ENCODE peak calls at places on chromosomes 5 and 9, in six cellular contexts. M is thyroid gland, Z is IMR-90, O is SK-N-SH, W is fibroblast of the aortic adventitia, D is transverse colon. K is an unnamed sample.

GRCh38 chr5:14186132-14186830 is 43.1 kb downstream of the TRIO start:
- DNase-seq in Z (peak), D (no peak), O (no peak), W (peak), M (peak), K (no peak)

GRCh38 chr9:121750715-121751623 is 99.5 kb downstream of the DAB2IP start:
- DNase-seq in W (no peak), Z (no peak), M (no peak), D (no peak), O (peak), K (no peak)

GRCh38 chr5:62780888-62781287 is 202.3 kb downstream of the LRRC70 start:
- DNase-seq in M (no peak), D (no peak), W (no peak), Z (no peak), O (no peak), K (no peak)

GRCh38 chr5:112479418-112479817 is 60.3 kb upstream of the EPB41L4A start:
- DNase-seq in D (no peak), Z (peak), M (no peak), O (no peak), W (peak), K (peak)

GRCh38 chr5:163478126-163478981 is 17.9 kb downstream of the HMMR start:
- DNase-seq in O (no peak), Z (peak), W (peak), M (no peak), D (no peak), K (peak)

GRCh38 chr5:16992444-16992843 is 56.4 kb upstream of the MYO10 start:
- DNase-seq in W (peak), M (no peak), D (no peak), Z (no peak), O (no peak), K (no peak)

GRCh38 chr5:39955156-39955555 is 530.4 kb upstream of the DAB2 start:
- DNase-seq in M (no peak), Z (no peak), W (no peak), D (no peak), O (no peak), K (no peak)

GRCh38 chr5:127072861-127073846 is at the start of gene C5orf63:
- DNase-seq in W (peak), Z (peak), O (peak), D (peak), M (peak), K (peak)

GRCh38 chr5:135433626-135434426 is 13.3 kb downstream of the DCANP1 start:
- DNase-seq in W (peak), M (no peak), Z (peak), D (no peak), O (no peak), K (peak)

GRCh38 chr5:53031695-53032096 is 42.5 kb downstream of the ITGA2 start:
- DNase-seq in Z (peak), W (peak), M (no peak), D (no peak), O (peak), K (peak)

GRCh38 chr5:178483620-178484019 is 106.6 kb downstream of the COL23A1 start:
- DNase-seq in W (no peak), O (no peak), M (no peak), Z (no peak), D (peak), K (no peak)

GRCh38 chr5:132782101-132782500 is 5.1 kb upstream of the SEPTIN8 start:
- DNase-seq in W (peak), D (no peak), O (no peak), M (no peak), Z (peak), K (peak)

GRCh38 chr5:170109059-170110031 is 3.6 kb downstream of the FOXI1 start:
- DNase-seq in Z (no peak), M (no peak), O (no peak), W (no peak), D (no peak), K (no peak)

GRCh38 chr5:177507596-177508216 is 1.9 kb downstream of the DOK3 start:
- DNase-seq in Z (no peak), W (no peak), M (no peak), O (no peak), D (no peak), K (no peak)

GRCh38 chr9:29319727-29320513 is 1746.6 kb upstream of the C9orf72 start:
- DNase-seq in W (peak), M (no peak), D (no peak), Z (no peak), O (no peak), K (no peak)

GRCh38 chr5:137385064-137385463 is 114.1 kb downstream of the SPOCK1 start:
- DNase-seq in O (no peak), W (no peak), Z (no peak), M (no peak), D (no peak), K (no peak)

GRCh38 chr9:4967521-4967920 is 17.6 kb upstream of the JAK2 start:
- DNase-seq in Z (no peak), D (no peak), W (peak), O (no peak), M (no peak), K (no peak)

GRCh38 chr9:35484406-35484805 is 5.5 kb upstream of the RUSC2 start:
- DNase-seq in D (no peak), Z (no peak), M (no peak), O (no peak), W (no peak), K (no peak)

GRCh38 chr5:40984884-40985283 is 75.6 kb downstream of the C7 start:
- DNase-seq in D (no peak), Z (peak), O (no peak), M (no peak), W (peak), K (peak)

GRCh38 chr9:33186457-33187168 is 19.5 kb upstream of the B4GALT1 start:
- DNase-seq in D (peak), O (no peak), M (no peak), Z (peak), W (peak), K (no peak)

GRCh38 chr9:8179381-8180053 is 379.9 kb upstream of the DMAC1 start:
- DNase-seq in Z (no peak), M (no peak), D (no peak), O (peak), W (no peak), K (no peak)

GRCh38 chr9:137178201-137178938 is 6.5 kb upstream of the TMEM210 start:
- DNase-seq in D (no peak), Z (no peak), M (no peak), W (no peak), O (no peak), K (no peak)

GRCh38 chr5:141186897-141187512 is at the start of gene PCDHB9:
- DNase-seq in M (no peak), Z (peak), W (no peak), O (peak), D (no peak), K (no peak)

GRCh38 chr9:18393340-18394130 is 80.4 kb upstream of the ADAMTSL1 start:
- DNase-seq in D (peak), W (peak), Z (peak), M (peak), O (no peak), K (peak)

GRCh38 chr9:90991953-90992352 is 190.3 kb downstream of the SYK start:
- DNase-seq in M (no peak), D (no peak), O (no peak), Z (no peak), W (peak), K (peak)

GRCh38 chr9:10062629-10063395 is 550.0 kb downstream of the PTPRD start:
- DNase-seq in M (no peak), Z (peak), D (no peak), W (peak), O (no peak), K (peak)

GRCh38 chr5:172038167-172038566 is 31.7 kb upstream of the FBXW11 start:
- DNase-seq in D (no peak), Z (no peak), O (no peak), W (no peak), M (no peak), K (no peak)

GRCh38 chr9:3261484-3261883 is 264.3 kb downstream of the RFX3 start:
- DNase-seq in O (no peak), W (no peak), M (no peak), Z (peak), D (no peak), K (peak)

GRCh38 chr5:146032911-146033310 is 72.5 kb downstream of the PLAC8L1 start:
- DNase-seq in W (peak), M (no peak), D (no peak), Z (no peak), O (no peak), K (no peak)

GRCh38 chr5:72280655-72281069 is 39.4 kb downstream of the MRPS27 start:
- DNase-seq in D (no peak), M (peak), W (peak), O (peak), Z (peak), K (peak)

GRCh38 chr5:167934561-167934971 is 356.9 kb upstream of the WWC1 start:
- DNase-seq in W (peak), D (peak), Z (no peak), O (no peak), M (no peak), K (no peak)

GRCh38 chr5:173623296-173623771 is 6.9 kb upstream of the BOD1 start:
- DNase-seq in D (peak), O (no peak), M (no peak), W (no peak), Z (no peak), K (no peak)

DNA sequence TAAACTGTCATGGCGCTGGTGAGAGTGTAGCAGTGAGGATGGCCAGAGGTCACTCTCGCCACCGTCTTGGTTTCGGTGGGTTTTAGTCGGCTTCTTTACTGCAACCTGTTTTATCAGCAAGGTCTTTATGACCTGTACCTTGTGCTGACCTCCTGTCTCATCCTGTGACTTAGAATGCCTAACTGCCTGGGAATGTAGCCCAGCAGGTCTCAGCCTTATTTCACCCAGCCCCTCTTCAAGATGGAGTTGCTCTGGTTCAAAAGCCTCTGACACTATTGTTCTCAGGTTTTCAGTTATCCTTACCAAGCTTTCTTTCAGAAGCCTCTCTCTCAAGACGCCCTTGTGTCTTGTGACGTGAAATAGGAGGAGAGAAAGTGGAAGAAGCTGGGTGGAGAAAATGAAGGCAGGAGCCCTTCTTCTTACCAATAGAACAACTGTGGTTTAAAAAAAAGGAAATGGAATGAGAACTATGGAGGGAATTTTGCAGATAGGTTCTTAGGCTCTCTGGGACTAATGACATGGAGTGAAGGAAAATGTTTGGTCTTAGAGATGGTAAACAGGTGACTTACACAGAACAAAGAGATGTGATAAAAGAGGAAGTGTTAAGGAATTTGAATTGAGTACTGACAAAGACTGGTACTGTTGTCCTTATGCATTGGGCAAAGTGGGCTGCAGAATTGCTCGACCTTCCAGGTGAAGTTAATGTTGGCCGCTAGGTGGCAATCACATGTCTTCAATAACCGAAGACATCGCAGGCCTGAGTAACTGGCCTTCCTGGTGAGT is 133.3 kb upstream of the RAI14 start:
- DNase-seq in D (peak), O (peak), W (peak), M (peak), Z (peak), K (peak)
- TF ChIP-seq CTCF in D (peak), O (peak), W (peak), M (peak), Z (peak), K (peak)

DNA sequence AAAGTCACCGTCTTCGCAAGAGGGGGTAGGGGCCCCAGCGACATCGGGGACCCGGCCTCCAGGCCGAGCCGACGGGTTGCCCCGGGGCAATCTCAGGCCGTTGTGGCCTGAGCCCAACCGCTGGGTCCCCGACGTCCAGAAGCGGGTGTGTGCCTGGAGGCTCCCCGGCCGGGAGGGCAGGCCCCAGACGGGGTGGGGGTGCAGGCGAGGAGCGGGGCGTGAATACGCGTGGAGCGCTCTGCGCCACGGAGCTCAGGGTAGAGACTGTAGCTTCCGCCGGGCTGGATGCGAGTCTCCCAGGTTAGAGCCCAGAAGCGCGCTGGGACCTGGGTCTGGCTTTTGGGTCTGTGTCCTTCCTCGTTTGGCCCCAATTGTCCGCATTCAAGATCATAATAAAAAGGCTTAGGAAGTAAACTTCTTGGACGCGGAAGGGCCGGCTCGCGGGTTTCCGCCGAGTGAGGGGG is 3.5 kb downstream of the BARX1 start:
- DNase-seq in O (peak), Z (no peak), W (no peak), M (no peak), D (no peak), K (no peak)
- H3K4me3 ChIP-seq in O (no peak), Z (no peak), W (no peak), M (no peak), D (peak), K (peak)

GRCh38 chr5:142618125-142618524 is 67.8 kb downstream of the FGF1 start:
- DNase-seq in W (peak), D (no peak), Z (peak), M (no peak), O (no peak), K (peak)

GRCh38 chr5:142614054-142614453 is 71.8 kb downstream of the FGF1 start:
- DNase-seq in O (no peak), M (no peak), D (no peak), Z (no peak), W (no peak), K (no peak)

GRCh38 chr5:142621227-142621626 is 64.7 kb downstream of the FGF1 start:
- DNase-seq in O (no peak), Z (peak), D (no peak), W (peak), M (no peak), K (peak)

GRCh38 chr5:142617416-142617815 is 68.5 kb downstream of the FGF1 start:
- DNase-seq in W (no peak), O (no peak), Z (no peak), D (no peak), M (no peak), K (no peak)

DNA sequence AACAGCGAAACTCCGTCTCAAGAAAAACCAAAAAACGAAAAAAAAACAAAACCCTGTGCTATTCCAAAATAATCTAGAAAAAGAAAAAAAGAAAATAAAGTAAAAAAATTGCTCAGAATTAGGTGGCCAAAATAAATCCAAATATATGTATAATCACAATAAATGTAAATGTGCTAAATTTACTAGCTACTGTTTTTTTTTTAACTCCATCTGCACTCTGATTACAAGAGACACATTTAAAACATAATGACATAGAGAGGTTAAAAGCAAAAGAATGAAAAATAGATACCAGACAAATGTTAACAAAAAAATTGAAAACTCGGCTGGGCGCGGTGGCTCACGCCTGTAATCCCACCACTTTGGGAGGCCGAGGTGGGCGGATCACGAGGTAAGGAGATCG is 66.1 kb downstream of the FGF1 start:
- DNase-seq in O (no peak), D (no peak), W (no peak), Z (no peak), M (no peak), K (no peak)
- TF ChIP-seq CTCF in O (no peak), D (no peak), W (no peak), Z (no peak), M (no peak), K (no peak)

GRCh38 chr5:143432658-143433239 is 29.3 kb upstream of the NR3C1 start:
- DNase-seq in D (no peak), O (no peak), M (no peak), Z (no peak), W (no peak), K (no peak)
- H3K4me3 ChIP-seq in D (no peak), O (no peak), M (no peak), Z (no peak), W (no peak), K (no peak)

GRCh38 chr9:86586144-86586494 is 231.9 kb upstream of the TUT7 start:
- DNase-seq in Z (no peak), D (no peak), W (no peak), O (no peak), M (no peak), K (no peak)

GRCh38 chr9:86585422-86586143 is 231.4 kb upstream of the TUT7 start:
- DNase-seq in O (no peak), M (no peak), Z (peak), W (peak), D (no peak), K (no peak)

GRCh38 chr9:86594724-86595123 is 240.5 kb upstream of the TUT7 start:
- DNase-seq in Z (no peak), O (no peak), M (no peak), D (no peak), W (no peak), K (no peak)

GRCh38 chr9:86591472-86591871 is 237.3 kb upstream of the TUT7 start:
- DNase-seq in M (no peak), D (no peak), Z (no peak), W (peak), O (no peak), K (peak)

GRCh38 chr9:86589273-86589672 is 235.1 kb upstream of the TUT7 start:
- DNase-seq in Z (no peak), M (no peak), O (no peak), D (no peak), W (no peak), K (no peak)
- TF ChIP-seq CTCF in Z (no peak), M (no peak), O (no peak), D (no peak), W (no peak), K (no peak)

GRCh38 chr5:21642321-21642720 is 1210.8 kb downstream of the CDH12 start:
- DNase-seq in O (no peak), M (no peak), Z (peak), D (no peak), W (no peak), K (no peak)

GRCh38 chr5:21649969-21650368 is 1203.2 kb downstream of the CDH12 start:
- DNase-seq in D (no peak), O (no peak), W (no peak), M (no peak), Z (no peak), K (no peak)

GRCh38 chr5:21644032-21644431 is 1209.1 kb downstream of the CDH12 start:
- DNase-seq in W (no peak), D (no peak), Z (no peak), O (no peak), M (no peak), K (no peak)

DNA sequence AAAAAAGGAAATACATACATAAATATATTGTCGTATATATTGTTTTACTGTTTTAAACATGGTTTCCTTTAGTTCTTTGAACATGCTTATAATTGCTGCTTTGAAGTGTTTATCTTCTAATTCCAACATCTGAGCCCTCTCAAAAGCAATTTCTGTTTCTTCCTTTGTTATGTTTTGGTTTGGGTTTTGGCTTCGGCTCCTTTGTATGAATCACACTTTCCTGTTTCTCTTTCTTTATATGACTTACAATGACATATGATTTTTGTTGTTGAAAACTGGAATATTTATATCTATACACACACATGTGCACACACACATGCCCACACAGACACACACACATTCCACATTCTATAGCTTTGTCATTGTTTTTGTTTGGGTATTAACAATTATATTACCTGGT is 1206.7 kb downstream of the CDH12 start:
- DNase-seq in M (no peak), O (no peak), Z (peak), D (no peak), W (no peak), K (no peak)
- H3K4me3 ChIP-seq in M (no peak), O (no peak), Z (no peak), D (no peak), W (no peak), K (no peak)

GRCh38 chr9:92324889-92325268 is 271 bp downstream of the NOL8 start:
- DNase-seq in Z (no peak), D (no peak), O (no peak), W (no peak), M (no peak), K (no peak)

GRCh38 chr9:92325991-92326500 is 293 bp downstream of the CENPP start:
- DNase-seq in M (no peak), W (peak), Z (peak), O (no peak), D (no peak), K (peak)

GRCh38 chr9:92325269-92325990 is at the start of the genes CENPP and NOL8:
- DNase-seq in D (peak), O (peak), W (peak), Z (peak), M (peak), K (peak)

GRCh38 chr9:92327283-92327850 is 1.6 kb downstream of the CENPP start:
- DNase-seq in D (no peak), Z (no peak), W (no peak), M (no peak), O (no peak), K (no peak)

DNA sequence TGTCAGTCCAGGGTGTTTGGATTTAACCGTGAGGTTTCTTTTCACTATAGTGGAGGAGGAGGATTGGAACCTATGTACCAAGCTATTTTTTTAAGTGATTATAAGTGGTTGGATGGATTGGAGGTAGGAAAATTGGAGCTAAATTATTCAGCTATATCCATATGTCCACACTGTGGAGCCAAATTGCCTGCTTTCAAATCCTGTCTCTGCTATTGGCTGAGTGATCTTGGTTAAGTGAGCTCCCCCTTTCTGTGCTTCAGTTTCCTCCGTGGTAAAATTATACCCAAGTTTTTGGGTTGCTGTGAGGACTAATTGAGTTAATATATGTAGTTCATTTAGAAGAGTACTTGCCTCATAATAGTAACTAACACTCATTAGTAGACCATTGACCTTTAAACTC is 2.5 kb downstream of the CENPP start:
- DNase-seq in D (no peak), O (peak), M (no peak), Z (peak), W (peak), K (peak)
- TF ChIP-seq CTCF in D (no peak), O (peak), M (no peak), Z (peak), W (peak), K (peak)